ENCODE peak calls at places on chromosome 22, in eight cellular contexts. Q is small intestine; R is suprapubic skin; N is effector memory CD4-positive, alpha-beta T cell; V is aorta; P is A549; S is psoas muscle; E is PC-9. K is an unnamed sample.

GRCh38 chr22:40241200-40241763 is 63.6 kb downstream of the TNRC6B start:
- DNase-seq in Q (peak; percentile 31), V (no peak), P (no peak), S (no peak), R (no peak), N (no peak), E (no peak), K (no peak)

GRCh38 chr22:17213976-17214375 is 5.3 kb downstream of the ADA2 start:
- DNase-seq in Q (peak; percentile 45), E (no peak), P (peak; percentile 24), N (no peak), R (no peak), S (peak; percentile 68), V (peak; percentile 63), K (peak; percentile 59)

GRCh38 chr22:39543095-39543494 is 10.5 kb upstream of the RPS19BP1 start:
- DNase-seq in N (no peak), V (no peak), P (peak; percentile 35), S (no peak), E (no peak), Q (no peak), R (no peak), K (no peak)

GRCh38 chr22:40997485-40997884 is 46.3 kb downstream of the RBX1 start:
- DNase-seq in R (no peak), P (no peak), N (no peak), E (no peak), S (no peak), Q (no peak), V (no peak), K (no peak)

GRCh38 chr22:47927811-47928210 is 1165.4 kb downstream of the TBC1D22A start:
- DNase-seq in E (no peak), V (no peak), S (no peak), R (no peak), P (no peak), Q (no peak), N (no peak), K (no peak)

GRCh38 chr22:41777749-41778395 is 22.6 kb upstream of the CCDC134 start:
- DNase-seq in Q (no peak), S (no peak), R (no peak), N (no peak), V (no peak), E (no peak), P (no peak), K (no peak)

GRCh38 chr22:47324435-47324990 is 562.1 kb downstream of the TBC1D22A start:
- DNase-seq in R (no peak), Q (no peak), N (no peak), E (no peak), S (no peak), V (no peak), P (no peak), K (no peak)

GRCh38 chr22:23838686-23839468 is at the start of gene DERL3:
- DNase-seq in R (peak; percentile 99), P (peak; percentile 91), E (peak; percentile 9), S (peak; percentile 98), Q (peak; percentile 99), N (peak; percentile 93), V (peak; percentile 100), K (peak; percentile 100)

GRCh38 chr22:19806213-19807160 is 45.9 kb downstream of the TBX1 start:
- DNase-seq in Q (peak; percentile 91), S (no peak), V (peak; percentile 47), E (peak; percentile 91), N (no peak), P (peak; percentile 42), R (peak; percentile 84), K (peak; percentile 82)

GRCh38 chr22:50704510-50705218 is 32.0 kb downstream of the SHANK3 start:
- DNase-seq in Q (no peak), P (no peak), N (no peak), E (no peak), R (peak; percentile 74), V (peak; percentile 43), S (no peak), K (peak; percentile 44)

GRCh38 chr22:50701428-50702154 is 29.0 kb downstream of the SHANK3 start:
- DNase-seq in N (no peak), E (no peak), V (peak; percentile 26), S (no peak), P (no peak), Q (no peak), R (no peak), K (peak; percentile 11)

GRCh38 chr22:50703726-50704509 is 31.3 kb downstream of the SHANK3 start:
- DNase-seq in N (no peak), E (no peak), V (peak; percentile 30), P (no peak), R (peak; percentile 71), Q (no peak), S (no peak), K (peak; percentile 38)

GRCh38 chr22:50702261-50702671 is 29.6 kb downstream of the SHANK3 start:
- DNase-seq in E (no peak), P (no peak), Q (no peak), N (no peak), V (peak; percentile 17), R (peak; percentile 60), S (no peak), K (peak; percentile 30)

DNA sequence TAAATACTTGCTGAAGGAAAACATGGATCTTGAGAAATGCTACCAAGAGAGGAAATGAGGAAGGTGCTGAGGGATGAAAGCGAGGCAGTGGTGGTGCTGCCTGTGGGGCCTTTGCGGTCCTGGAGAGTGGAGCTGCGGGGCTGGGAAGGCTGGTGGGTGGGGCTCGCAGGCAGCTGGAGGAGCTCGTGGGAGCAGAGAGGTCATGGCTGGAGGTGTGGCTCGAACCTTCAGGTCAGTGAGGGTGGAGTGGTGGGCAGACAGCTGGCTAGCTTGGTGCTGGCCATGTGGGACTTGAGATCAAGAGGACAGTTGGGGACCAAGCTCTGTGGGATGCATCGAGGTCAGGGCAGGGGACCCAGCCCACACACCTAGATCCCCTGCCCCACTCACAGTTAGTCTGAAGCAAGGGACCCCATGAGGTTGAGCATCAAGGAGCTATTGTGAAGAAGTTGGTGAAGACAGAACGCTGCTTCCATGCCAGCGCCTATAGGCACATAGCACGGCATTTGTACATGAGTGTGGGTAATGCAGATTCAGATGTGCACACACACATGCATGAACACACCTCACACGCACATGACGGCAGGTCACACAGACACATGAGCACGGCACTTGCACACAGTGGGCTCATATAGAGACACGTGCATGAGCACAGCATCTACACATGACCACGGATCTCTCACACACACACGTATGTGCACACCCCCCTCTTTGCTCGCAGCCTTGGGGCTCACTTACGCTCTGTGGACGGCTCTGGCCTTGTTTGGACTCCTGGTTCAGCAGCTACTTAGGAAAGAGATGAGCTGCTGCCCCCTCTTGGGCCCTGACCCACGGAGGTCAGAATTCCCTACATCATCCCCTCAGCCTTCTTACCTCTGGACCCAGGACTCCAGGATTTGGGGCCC is 30.4 kb downstream of the SHANK3 start:
- DNase-seq in Q (no peak), P (no peak), E (no peak), R (peak; percentile 65), S (no peak), N (no peak), V (peak; percentile 20), K (peak; percentile 21)
- H3K27ac ChIP-seq in Q (no peak overlapping the region), P (no peak overlapping the region), E (no peak overlapping the region), R (no peak overlapping the region), S (no peak overlapping the region), N (no peak overlapping the region), V (no peak overlapping the region), K (no peak overlapping the region)

DNA sequence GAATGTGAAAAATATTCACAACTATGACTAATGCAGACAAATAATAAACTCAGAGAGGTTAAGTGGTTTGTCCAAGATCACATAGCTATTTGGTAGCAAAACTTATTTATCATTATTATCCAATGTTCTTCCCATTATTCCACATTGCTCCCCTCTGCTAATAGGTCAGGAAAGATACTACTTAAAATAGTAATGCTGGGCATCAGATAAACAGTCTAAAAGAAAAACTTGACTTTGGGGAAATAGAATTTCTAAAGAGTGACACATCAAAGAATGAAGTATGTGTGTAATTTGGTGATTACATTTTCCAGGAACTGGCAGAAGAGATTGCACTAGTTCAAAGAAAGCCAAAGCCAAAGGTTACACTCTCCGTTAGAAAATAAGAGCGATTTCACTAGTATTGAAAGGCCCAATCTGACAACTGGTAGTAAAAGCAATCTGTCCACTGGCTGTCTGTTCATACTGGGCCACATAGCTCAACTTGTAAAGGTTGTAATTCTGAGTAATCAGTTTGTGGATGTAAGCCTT is 283.7 kb downstream of the TTC28 start:
- DNase-seq in Q (no peak), N (no peak), S (no peak), P (peak; percentile 16), R (no peak), E (no peak), V (no peak), K (no peak)
- H3K27ac ChIP-seq in Q (no peak overlapping the region), N (no peak overlapping the region), S (no peak overlapping the region), P (peak overlapping the region; percentile 58), R (no peak overlapping the region), E (no peak overlapping the region), V (no peak overlapping the region), K (no peak overlapping the region)

GRCh38 chr22:42990131-42990838 is 24.7 kb downstream of the PACSIN2 start:
- DNase-seq in V (peak; percentile 69), E (peak; percentile 88), P (peak; percentile 86), N (no peak), S (peak; percentile 52), R (no peak), Q (no peak), K (no peak)
- H3K27ac ChIP-seq in V (no peak overlapping the region), E (peak overlapping the region; percentile 62), P (peak overlapping the region; percentile 95), N (no peak overlapping the region), S (no peak overlapping the region), R (no peak overlapping the region), Q (no peak overlapping the region), K (no peak overlapping the region)

GRCh38 chr22:25899566-25899965 is 157.6 kb downstream of the MYO18B start:
- DNase-seq in N (no peak), R (no peak), P (no peak), S (no peak), V (no peak), Q (no peak), E (no peak), K (no peak)

GRCh38 chr22:25896592-25896991 is 154.6 kb downstream of the MYO18B start:
- DNase-seq in N (no peak), S (no peak), E (no peak), P (no peak), Q (no peak), V (no peak), R (no peak), K (no peak)

GRCh38 chr22:25900880-25901279 is 158.9 kb downstream of the MYO18B start:
- DNase-seq in N (no peak), V (no peak), P (no peak), E (no peak), S (peak; percentile 39), Q (no peak), R (no peak), K (no peak)

GRCh38 chr22:25900390-25900789 is 158.4 kb downstream of the MYO18B start:
- DNase-seq in N (no peak), R (no peak), S (no peak), E (no peak), P (no peak), V (no peak), Q (no peak), K (no peak)

DNA sequence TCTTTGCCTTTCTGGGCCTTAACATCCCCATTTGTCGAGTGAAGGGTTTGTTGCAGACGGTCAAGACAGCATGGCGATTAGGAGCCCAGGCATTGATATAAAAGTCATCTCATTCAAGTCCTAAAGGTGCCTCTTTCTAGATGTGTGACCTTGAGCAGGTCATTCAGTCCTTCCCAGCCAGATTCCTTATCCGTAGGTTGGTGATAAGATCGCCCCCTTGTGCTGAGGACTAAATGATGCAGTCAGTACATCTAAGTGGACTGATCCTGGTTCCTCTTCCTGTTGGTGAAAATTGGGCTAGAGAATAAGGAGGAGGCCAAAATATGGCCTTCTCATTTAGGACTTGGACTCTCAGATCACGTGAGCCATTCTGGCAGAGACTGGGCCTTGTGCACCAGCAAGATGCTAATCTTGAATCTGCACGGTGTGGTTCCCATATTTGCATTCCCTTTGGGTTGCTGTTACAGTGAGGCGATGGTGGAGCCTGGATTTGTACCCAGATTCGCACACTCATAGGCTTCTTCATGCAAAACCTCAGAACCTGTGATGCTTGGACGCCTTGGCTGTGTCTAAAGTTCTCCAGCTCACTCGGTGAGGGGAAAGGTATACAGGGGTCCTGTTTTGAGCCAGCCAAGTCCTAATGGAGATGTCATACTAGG is 156.8 kb downstream of the MYO18B start:
- DNase-seq in R (no peak), P (peak; percentile 14), N (no peak), E (no peak), Q (no peak), S (no peak), V (no peak), K (no peak)
- H3K27ac ChIP-seq in R (no peak overlapping the region), P (no peak overlapping the region), N (no peak overlapping the region), E (no peak overlapping the region), Q (no peak overlapping the region), S (no peak overlapping the region), V (no peak overlapping the region), K (no peak overlapping the region)

K was measured in lower lobe of right lung.